ENCODE peak calls at places on chromosome 10, in nine cellular contexts. One of them, this sample, is unnamed.
A peak's percentile ranks its signal among the peaks of the same experiment; 100 is the strongest.

GRCh38 chr10:688621-689426 is 644 bp downstream of the DIP2C start:
- DNase-seq in fibroblast of lung: peak; percentile 59
- DNase-seq in stomach: peak; percentile 45
- DNase-seq in upper lobe of left lung: no peak
- DNase-seq in pancreas: no peak
- DNase-seq in left ventricle myocardium inferior: peak; percentile 42
- DNase-seq in lower lobe of right lung: no peak
- DNase-seq in psoas muscle: peak; percentile 66
- DNase-seq in A549: peak; percentile 45
- DNase-seq in this sample: no peak

GRCh38 chr10:89476676-89477075 is 58.7 kb downstream of the SLC16A12 start:
- DNase-seq in fibroblast of lung: no peak
- DNase-seq in stomach: peak; percentile 46
- DNase-seq in upper lobe of left lung: peak; percentile 75
- DNase-seq in pancreas: no peak
- DNase-seq in left ventricle myocardium inferior: no peak
- DNase-seq in lower lobe of right lung: peak; percentile 70
- DNase-seq in psoas muscle: peak; percentile 50
- DNase-seq in A549: peak; percentile 14
- DNase-seq in this sample: no peak

GRCh38 chr10:124294811-124295770 is 123.6 kb downstream of the OAT start:
- DNase-seq in fibroblast of lung: no peak
- DNase-seq in stomach: no peak
- DNase-seq in upper lobe of left lung: no peak
- DNase-seq in pancreas: no peak
- DNase-seq in left ventricle myocardium inferior: no peak
- DNase-seq in lower lobe of right lung: no peak
- DNase-seq in psoas muscle: no peak
- DNase-seq in A549: no peak
- DNase-seq in this sample: peak; percentile 45

GRCh38 chr10:132724436-132724835 is 61.5 kb downstream of the NKX6-2 start:
- DNase-seq in fibroblast of lung: peak; percentile 77
- DNase-seq in stomach: no peak
- DNase-seq in upper lobe of left lung: no peak
- DNase-seq in pancreas: no peak
- DNase-seq in left ventricle myocardium inferior: no peak
- DNase-seq in lower lobe of right lung: no peak
- DNase-seq in psoas muscle: no peak
- DNase-seq in A549: no peak
- DNase-seq in this sample: no peak

GRCh38 chr10:65341323-65341922 is 1584.4 kb upstream of the LRRTM3 start:
- DNase-seq in fibroblast of lung: peak; percentile 67
- DNase-seq in stomach: no peak
- DNase-seq in upper lobe of left lung: no peak
- DNase-seq in pancreas: no peak
- DNase-seq in left ventricle myocardium inferior: no peak
- DNase-seq in lower lobe of right lung: no peak
- DNase-seq in psoas muscle: no peak
- DNase-seq in A549: no peak
- DNase-seq in this sample: no peak

GRCh38 chr10:121753726-121754476 is 155.7 kb upstream of the FGFR2 start:
- DNase-seq in fibroblast of lung: peak; percentile 67
- DNase-seq in stomach: no peak
- DNase-seq in upper lobe of left lung: no peak
- DNase-seq in pancreas: no peak
- DNase-seq in left ventricle myocardium inferior: no peak
- DNase-seq in lower lobe of right lung: no peak
- DNase-seq in psoas muscle: no peak
- DNase-seq in A549: peak; percentile 37
- DNase-seq in this sample: no peak

GRCh38 chr10:13831711-13832110 is 244.9 kb downstream of the PRPF18 start:
- DNase-seq in fibroblast of lung: peak; percentile 21
- DNase-seq in stomach: no peak
- DNase-seq in upper lobe of left lung: no peak
- DNase-seq in pancreas: no peak
- DNase-seq in left ventricle myocardium inferior: no peak
- DNase-seq in lower lobe of right lung: no peak
- DNase-seq in psoas muscle: no peak
- DNase-seq in A549: no peak
- DNase-seq in this sample: no peak

GRCh38 chr10:98555011-98555619 is 108.4 kb upstream of the HPS1 start:
- DNase-seq in fibroblast of lung: no peak
- DNase-seq in stomach: no peak
- DNase-seq in upper lobe of left lung: no peak
- DNase-seq in pancreas: no peak
- DNase-seq in left ventricle myocardium inferior: no peak
- DNase-seq in lower lobe of right lung: no peak
- DNase-seq in psoas muscle: no peak
- DNase-seq in A549: no peak
- DNase-seq in this sample: no peak

GRCh38 chr10:4725917-4726606 is 99.9 kb upstream of the AKR1E2 start:
- DNase-seq in fibroblast of lung: peak; percentile 69
- DNase-seq in stomach: no peak
- DNase-seq in upper lobe of left lung: no peak
- DNase-seq in pancreas: no peak
- DNase-seq in left ventricle myocardium inferior: no peak
- DNase-seq in lower lobe of right lung: no peak
- DNase-seq in psoas muscle: no peak
- DNase-seq in A549: peak; percentile 90
- DNase-seq in this sample: no peak

GRCh38 chr10:108862691-108863350 is 1060.5 kb downstream of the XPNPEP1 start:
- DNase-seq in fibroblast of lung: peak; percentile 9
- DNase-seq in stomach: no peak
- DNase-seq in upper lobe of left lung: no peak
- DNase-seq in pancreas: no peak
- DNase-seq in left ventricle myocardium inferior: no peak
- DNase-seq in lower lobe of right lung: no peak
- DNase-seq in psoas muscle: no peak
- DNase-seq in A549: no peak
- DNase-seq in this sample: no peak

GRCh38 chr10:23075672-23076071 is 19.7 kb upstream of the MSRB2 start:
- DNase-seq in fibroblast of lung: no peak
- DNase-seq in stomach: no peak
- DNase-seq in upper lobe of left lung: no peak
- DNase-seq in pancreas: no peak
- DNase-seq in left ventricle myocardium inferior: no peak
- DNase-seq in lower lobe of right lung: no peak
- DNase-seq in psoas muscle: no peak
- DNase-seq in A549: no peak
- DNase-seq in this sample: no peak

GRCh38 chr10:29646238-29646902 is 11.6 kb upstream of the SVIL start:
- DNase-seq in fibroblast of lung: peak; percentile 73
- DNase-seq in stomach: no peak
- DNase-seq in upper lobe of left lung: no peak
- DNase-seq in pancreas: no peak
- DNase-seq in left ventricle myocardium inferior: no peak
- DNase-seq in lower lobe of right lung: no peak
- DNase-seq in psoas muscle: no peak
- DNase-seq in A549: no peak
- DNase-seq in this sample: no peak

GRCh38 chr10:113020838-113021237 is 70.8 kb downstream of the TCF7L2 start:
- DNase-seq in fibroblast of lung: no peak
- DNase-seq in stomach: no peak
- DNase-seq in upper lobe of left lung: peak; percentile 77
- DNase-seq in pancreas: no peak
- DNase-seq in left ventricle myocardium inferior: no peak
- DNase-seq in lower lobe of right lung: no peak
- DNase-seq in psoas muscle: no peak
- DNase-seq in A549: no peak
- DNase-seq in this sample: no peak

GRCh38 chr10:48639646-48640045 is 34.8 kb upstream of the ARHGAP22 start:
- DNase-seq in fibroblast of lung: no peak
- DNase-seq in stomach: no peak
- DNase-seq in upper lobe of left lung: no peak
- DNase-seq in pancreas: no peak
- DNase-seq in left ventricle myocardium inferior: no peak
- DNase-seq in lower lobe of right lung: no peak
- DNase-seq in psoas muscle: no peak
- DNase-seq in A549: no peak
- DNase-seq in this sample: no peak

GRCh38 chr10:43395571-43396060 is 13.4 kb downstream of the HNRNPF start:
- DNase-seq in fibroblast of lung: no peak
- DNase-seq in stomach: no peak
- DNase-seq in upper lobe of left lung: no peak
- DNase-seq in pancreas: no peak
- DNase-seq in left ventricle myocardium inferior: no peak
- DNase-seq in lower lobe of right lung: no peak
- DNase-seq in psoas muscle: peak; percentile 62
- DNase-seq in A549: no peak
- DNase-seq in this sample: no peak

GRCh38 chr10:103804866-103805265 is 50.5 kb downstream of the SH3PXD2A start:
- DNase-seq in fibroblast of lung: no peak
- DNase-seq in stomach: no peak
- DNase-seq in upper lobe of left lung: no peak
- DNase-seq in pancreas: no peak
- DNase-seq in left ventricle myocardium inferior: no peak
- DNase-seq in lower lobe of right lung: no peak
- DNase-seq in psoas muscle: no peak
- DNase-seq in A549: no peak
- DNase-seq in this sample: no peak

GRCh38 chr10:95279042-95279820 is 11.6 kb downstream of the PDLIM1 start:
- DNase-seq in fibroblast of lung: peak; percentile 46
- DNase-seq in stomach: no peak
- DNase-seq in upper lobe of left lung: no peak
- DNase-seq in pancreas: no peak
- DNase-seq in left ventricle myocardium inferior: no peak
- DNase-seq in lower lobe of right lung: no peak
- DNase-seq in psoas muscle: no peak
- DNase-seq in A549: peak; percentile 47
- DNase-seq in this sample: no peak

GRCh38 chr10:75593690-75594556 is 162.5 kb downstream of the LRMDA start:
- DNase-seq in fibroblast of lung: no peak
- DNase-seq in stomach: no peak
- DNase-seq in upper lobe of left lung: no peak
- DNase-seq in pancreas: no peak
- DNase-seq in left ventricle myocardium inferior: no peak
- DNase-seq in lower lobe of right lung: no peak
- DNase-seq in psoas muscle: no peak
- DNase-seq in A549: no peak
- DNase-seq in this sample: no peak
- TF ChIP-seq CTCF in fibroblast of lung: no peak
- TF ChIP-seq CTCF in stomach: no peak
- TF ChIP-seq CTCF in upper lobe of left lung: no peak
- TF ChIP-seq CTCF in pancreas: no peak
- TF ChIP-seq CTCF in left ventricle myocardium inferior: peak; percentile 35
- TF ChIP-seq CTCF in lower lobe of right lung: peak; percentile 19
- TF ChIP-seq CTCF in psoas muscle: no peak
- TF ChIP-seq CTCF in A549: peak; percentile 6
- TF ChIP-seq CTCF in this sample: no peak

GRCh38 chr10:61993676-61994401 is 92.3 kb downstream of the ARID5B start:
- DNase-seq in fibroblast of lung: peak; percentile 66
- DNase-seq in stomach: no peak
- DNase-seq in upper lobe of left lung: no peak
- DNase-seq in pancreas: no peak
- DNase-seq in left ventricle myocardium inferior: no peak
- DNase-seq in lower lobe of right lung: no peak
- DNase-seq in psoas muscle: no peak
- DNase-seq in A549: no peak
- DNase-seq in this sample: no peak
- H3K27ac ChIP-seq in fibroblast of lung: peak overlapping the region; percentile 97
- H3K27ac ChIP-seq in stomach: no peak overlapping the region
- H3K27ac ChIP-seq in upper lobe of left lung: peak overlapping the region; percentile 83
- H3K27ac ChIP-seq in pancreas: no peak overlapping the region
- H3K27ac ChIP-seq in left ventricle myocardium inferior: peak overlapping the region; percentile 75
- H3K27ac ChIP-seq in lower lobe of right lung: peak overlapping the region; percentile 80
- H3K27ac ChIP-seq in psoas muscle: peak overlapping the region; percentile 69
- H3K27ac ChIP-seq in A549: no peak overlapping the region
- H3K27ac ChIP-seq in this sample: peak overlapping the region; percentile 90

GRCh38 chr10:99975942-99976809 is 33.6 kb downstream of the DNMBP start:
- DNase-seq in fibroblast of lung: peak; percentile 97
- DNase-seq in stomach: no peak
- DNase-seq in upper lobe of left lung: no peak
- DNase-seq in pancreas: no peak
- DNase-seq in left ventricle myocardium inferior: no peak
- DNase-seq in lower lobe of right lung: no peak
- DNase-seq in psoas muscle: no peak
- DNase-seq in A549: no peak
- DNase-seq in this sample: no peak

GRCh38 chr10:99975106-99975829 is 34.5 kb downstream of the DNMBP start:
- DNase-seq in fibroblast of lung: no peak
- DNase-seq in stomach: no peak
- DNase-seq in upper lobe of left lung: no peak
- DNase-seq in pancreas: no peak
- DNase-seq in left ventricle myocardium inferior: no peak
- DNase-seq in lower lobe of right lung: no peak
- DNase-seq in psoas muscle: no peak
- DNase-seq in A549: no peak
- DNase-seq in this sample: no peak

GRCh38 chr10:99976886-99977391 is 32.8 kb downstream of the DNMBP start:
- DNase-seq in fibroblast of lung: peak; percentile 98
- DNase-seq in stomach: no peak
- DNase-seq in upper lobe of left lung: no peak
- DNase-seq in pancreas: no peak
- DNase-seq in left ventricle myocardium inferior: no peak
- DNase-seq in lower lobe of right lung: no peak
- DNase-seq in psoas muscle: no peak
- DNase-seq in A549: peak; percentile 82
- DNase-seq in this sample: no peak

GRCh38 chr10:99977916-99978315 is 31.8 kb downstream of the DNMBP start:
- DNase-seq in fibroblast of lung: no peak
- DNase-seq in stomach: no peak
- DNase-seq in upper lobe of left lung: no peak
- DNase-seq in pancreas: no peak
- DNase-seq in left ventricle myocardium inferior: no peak
- DNase-seq in lower lobe of right lung: no peak
- DNase-seq in psoas muscle: no peak
- DNase-seq in A549: no peak
- DNase-seq in this sample: no peak

GRCh38 chr10:99973190-99973589 is 36.6 kb downstream of the DNMBP start:
- DNase-seq in fibroblast of lung: peak; percentile 49
- DNase-seq in stomach: no peak
- DNase-seq in upper lobe of left lung: no peak
- DNase-seq in pancreas: no peak
- DNase-seq in left ventricle myocardium inferior: no peak
- DNase-seq in lower lobe of right lung: no peak
- DNase-seq in psoas muscle: no peak
- DNase-seq in A549: no peak
- DNase-seq in this sample: no peak
- TF ChIP-seq CTCF in fibroblast of lung: peak; percentile 26
- TF ChIP-seq CTCF in stomach: no peak
- TF ChIP-seq CTCF in upper lobe of left lung: no peak
- TF ChIP-seq CTCF in pancreas: no peak
- TF ChIP-seq CTCF in left ventricle myocardium inferior: peak; percentile 35
- TF ChIP-seq CTCF in lower lobe of right lung: peak; percentile 17
- TF ChIP-seq CTCF in psoas muscle: peak; percentile 17
- TF ChIP-seq CTCF in A549: peak; percentile 51
- TF ChIP-seq CTCF in this sample: no peak

DNA sequence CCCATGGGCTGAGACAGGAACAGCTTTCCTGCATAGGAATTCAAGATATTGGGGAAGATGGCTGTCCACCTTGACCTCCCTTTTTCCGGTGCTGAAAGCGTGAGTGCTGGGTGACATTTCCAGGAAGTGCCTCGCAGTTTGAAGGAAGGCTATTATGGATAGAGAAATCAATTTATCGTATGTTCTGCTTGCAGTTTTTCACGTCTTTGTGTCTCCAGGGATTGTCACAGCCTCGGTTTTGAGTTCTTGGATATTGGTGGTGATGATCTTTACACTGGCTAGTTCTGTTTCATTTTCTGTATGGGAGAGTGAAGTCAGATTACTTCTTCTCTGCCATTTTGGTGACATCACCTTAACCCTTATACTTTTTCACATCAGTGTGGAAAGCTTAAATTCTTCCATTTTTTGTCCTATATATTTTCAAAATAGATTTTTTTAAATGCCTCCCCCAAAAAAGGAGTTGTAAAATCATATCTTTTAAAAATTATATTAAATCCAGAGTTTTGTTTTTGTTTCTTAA is 102.5 kb upstream of the APBB1IP start:
- DNase-seq in fibroblast of lung: no peak
- DNase-seq in stomach: no peak
- DNase-seq in upper lobe of left lung: no peak
- DNase-seq in pancreas: no peak
- DNase-seq in left ventricle myocardium inferior: no peak
- DNase-seq in lower lobe of right lung: no peak
- DNase-seq in psoas muscle: no peak
- DNase-seq in A549: no peak
- DNase-seq in this sample: no peak
- H3K27ac ChIP-seq in fibroblast of lung: no peak overlapping the region
- H3K27ac ChIP-seq in stomach: no peak overlapping the region
- H3K27ac ChIP-seq in upper lobe of left lung: peak overlapping the region; percentile 4
- H3K27ac ChIP-seq in pancreas: no peak overlapping the region
- H3K27ac ChIP-seq in left ventricle myocardium inferior: no peak overlapping the region
- H3K27ac ChIP-seq in lower lobe of right lung: no peak overlapping the region
- H3K27ac ChIP-seq in psoas muscle: no peak overlapping the region
- H3K27ac ChIP-seq in A549: peak overlapping the region; percentile 60
- H3K27ac ChIP-seq in this sample: no peak overlapping the region

This sample was measured in coronary artery.